ENCODE peak calls at places on chromosome 22, in eight cellular contexts. Q is naive B cell; W is left cardiac atrium; Y is hippocampal formation; E is astrocyte of the spinal cord; R is stimulated activated CD4-positive, alpha-beta T cell treated with anti-CD3 and anti-CD28 coated beads, Interleukin-2, amount 100 ng/mL, for 48 hours; O is NCI-H1436; B is neural progenitor cell. I is an unnamed sample.

GRCh38 chr22:23282089-23282501 is 101.8 kb downstream of the BCR start:
- DNase-seq in Q (no peak), W (peak), Y (peak), E (peak), R (no peak), O (no peak), B (no peak), I (peak)

GRCh38 chr22:16824718-16825687 is at the start of gene XKR3:
- DNase-seq in Q (no peak), W (no peak), Y (no peak), E (no peak), R (peak), O (no peak), B (no peak), I (peak)

GRCh38 chr22:31537019-31537535 is 40.7 kb downstream of the SFI1 start:
- DNase-seq in Q (no peak), W (no peak), Y (no peak), E (no peak), R (peak), O (no peak), B (no peak), I (no peak)

GRCh38 chr22:29580200-29580810 is 608 bp downstream of the NIPSNAP1 start:
- DNase-seq in Q (no peak), W (no peak), Y (no peak), E (no peak), R (no peak), O (no peak), B (peak), I (no peak)

GRCh38 chr22:31871475-31871874 is 72.9 kb upstream of the YWHAH start:
- DNase-seq in Q (no peak), W (no peak), Y (no peak), E (no peak), R (no peak), O (no peak), B (no peak), I (peak)

GRCh38 chr22:44192098-44192810 is 11.5 kb downstream of the PARVG start:
- DNase-seq in Q (no peak), W (no peak), Y (no peak), E (no peak), R (peak), O (no peak), B (peak), I (peak)

GRCh38 chr22:33897621-33897910 is 22.7 kb downstream of the LARGE1 start:
- DNase-seq in Q (no peak), W (no peak), Y (no peak), E (no peak), R (no peak), O (peak), B (no peak), I (no peak)

GRCh38 chr22:30636226-30637077 is 871 bp downstream of the SLC35E4 start:
- DNase-seq in Q (peak), W (peak), Y (no peak), E (peak), R (no peak), O (no peak), B (peak), I (no peak)

GRCh38 chr22:35054064-35054463 is 11.9 kb upstream of the ISX start:
- DNase-seq in Q (no peak), W (no peak), Y (no peak), E (no peak), R (no peak), O (no peak), B (no peak), I (no peak)

GRCh38 chr22:45994516-45995404 is 17.8 kb upstream of the WNT7B start:
- DNase-seq in Q (peak), W (peak), Y (peak), E (peak), R (peak), O (peak), B (peak), I (no peak)

GRCh38 chr22:37639070-37639760 is at the start of gene SH3BP1:
- DNase-seq in Q (peak), W (peak), Y (no peak), E (no peak), R (no peak), O (peak), B (peak), I (no peak)

GRCh38 chr22:27775087-27775697 is 26.4 kb downstream of the MN1 start:
- DNase-seq in Q (no peak), W (peak), Y (no peak), E (no peak), R (no peak), O (no peak), B (no peak), I (no peak)

GRCh38 chr22:32325416-32325801 is 32.3 kb upstream of the RFPL3 start:
- DNase-seq in Q (no peak), W (no peak), Y (no peak), E (no peak), R (no peak), O (peak), B (no peak), I (no peak)

GRCh38 chr22:50439314-50440250 is 35.3 kb downstream of the SBF1 start:
- DNase-seq in Q (no peak), W (peak), Y (no peak), E (no peak), R (no peak), O (no peak), B (no peak), I (no peak)

GRCh38 chr22:26923498-26923897 is 266.1 kb downstream of the MIAT start:
- DNase-seq in Q (no peak), W (no peak), Y (no peak), E (no peak), R (no peak), O (no peak), B (no peak), I (no peak)

I was measured in HL-60.